ENCODE peak calls at places on chromosomes 4 and X, in seven cellular contexts. Y is A549; S is upper lobe of right lung; N is CD8-positive, alpha-beta T cell; A is gastrocnemius medialis; B is RWPE2; H is sigmoid colon. I is an unnamed sample.

GRCh38 chrX:149871433-149871832 is 9.6 kb upstream of the MAGEA8 start:
- DNase-seq in Y (no peak), H (no peak), N (no peak), A (no peak), B (no peak), S (no peak), I (no peak)

GRCh38 chr4:127959794-127960193 is 5.2 kb downstream of the MFSD8 start:
- DNase-seq in B (no peak), H (no peak), N (no peak), S (no peak), A (no peak), Y (no peak), I (peak)

GRCh38 chr4:153521995-153522799 is 56.0 kb downstream of the TMEM131L start:
- DNase-seq in S (no peak), H (no peak), N (peak), Y (no peak), A (no peak), B (no peak), I (no peak)

GRCh38 chr4:87781569-87781968 is 17.8 kb upstream of the IBSP start:
- DNase-seq in B (no peak), N (no peak), H (no peak), S (no peak), A (no peak), Y (no peak), I (no peak)

GRCh38 chrX:118961866-118962560 is 12.4 kb upstream of the LONRF3 start:
- DNase-seq in B (no peak), Y (peak), N (no peak), A (no peak), S (no peak), H (no peak), I (no peak)

GRCh38 chr4:187362937-187363336 is 632.6 kb upstream of the ZFP42 start:
- DNase-seq in N (no peak), H (no peak), A (no peak), S (no peak), Y (no peak), B (no peak), I (no peak)

GRCh38 chr4:25351777-25352421 is 25.2 kb upstream of the ANAPC4 start:
- DNase-seq in S (no peak), A (no peak), Y (no peak), N (no peak), H (no peak), B (no peak), I (peak)

GRCh38 chr4:107579099-107579498 is 140.9 kb downstream of the PAPSS1 start:
- DNase-seq in N (no peak), H (no peak), B (no peak), Y (peak), A (no peak), S (no peak), I (no peak)

GRCh38 chr4:13657016-13657415 is 29.5 kb upstream of the BOD1L1 start:
- DNase-seq in N (no peak), Y (no peak), H (no peak), S (no peak), A (no peak), B (no peak), I (no peak)

GRCh38 chr4:169256856-169257756 is 13.7 kb downstream of the SH3RF1 start:
- DNase-seq in S (no peak), B (no peak), N (no peak), H (no peak), A (no peak), Y (no peak), I (no peak)

GRCh38 chr4:40923326-40924095 is 173.8 kb downstream of the NSUN7 start:
- DNase-seq in A (no peak), B (no peak), H (no peak), N (no peak), S (no peak), Y (no peak), I (no peak)

GRCh38 chrX:133434197-133434820 is 19.0 kb upstream of the GPC4 start:
- DNase-seq in H (no peak), S (no peak), A (no peak), Y (peak), N (no peak), B (no peak), I (no peak)

GRCh38 chr4:188016754-188017153 is 21.2 kb downstream of the ZFP42 start:
- DNase-seq in S (no peak), B (no peak), A (no peak), N (no peak), H (no peak), Y (no peak), I (no peak)

GRCh38 chr4:179415016-179415841 is 1973.0 kb upstream of the AGA start:
- DNase-seq in S (no peak), H (no peak), Y (no peak), A (no peak), B (no peak), N (no peak), I (no peak)

GRCh38 chr4:72945719-72946336 is 123.7 kb downstream of the COX18 start:
- DNase-seq in N (no peak), Y (no peak), A (no peak), H (no peak), B (no peak), S (no peak), I (no peak)

GRCh38 chrX:70436380-70436779 is 8.3 kb upstream of the DLG3 start:
- DNase-seq in B (no peak), N (no peak), Y (no peak), S (no peak), H (no peak), A (no peak), I (peak)

GRCh38 chr4:6694177-6694901 is 661 bp downstream of the S100P start:
- DNase-seq in A (no peak), S (no peak), B (no peak), H (no peak), N (no peak), Y (no peak), I (no peak)

GRCh38 chr4:60034371-60034770 is 1165.8 kb upstream of the ADGRL3 start:
- DNase-seq in S (no peak), N (no peak), H (no peak), A (no peak), Y (no peak), B (no peak), I (no peak)

GRCh38 chr4:173405840-173406606 is 7.1 kb upstream of the SCRG1 start:
- DNase-seq in B (no peak), Y (no peak), S (no peak), N (no peak), A (no peak), H (no peak), I (no peak)

GRCh38 chr4:168832746-168833575 is 177.1 kb downstream of the CBR4 start:
- DNase-seq in S (peak), Y (no peak), H (peak), N (no peak), A (peak), B (no peak), I (peak)

DNA sequence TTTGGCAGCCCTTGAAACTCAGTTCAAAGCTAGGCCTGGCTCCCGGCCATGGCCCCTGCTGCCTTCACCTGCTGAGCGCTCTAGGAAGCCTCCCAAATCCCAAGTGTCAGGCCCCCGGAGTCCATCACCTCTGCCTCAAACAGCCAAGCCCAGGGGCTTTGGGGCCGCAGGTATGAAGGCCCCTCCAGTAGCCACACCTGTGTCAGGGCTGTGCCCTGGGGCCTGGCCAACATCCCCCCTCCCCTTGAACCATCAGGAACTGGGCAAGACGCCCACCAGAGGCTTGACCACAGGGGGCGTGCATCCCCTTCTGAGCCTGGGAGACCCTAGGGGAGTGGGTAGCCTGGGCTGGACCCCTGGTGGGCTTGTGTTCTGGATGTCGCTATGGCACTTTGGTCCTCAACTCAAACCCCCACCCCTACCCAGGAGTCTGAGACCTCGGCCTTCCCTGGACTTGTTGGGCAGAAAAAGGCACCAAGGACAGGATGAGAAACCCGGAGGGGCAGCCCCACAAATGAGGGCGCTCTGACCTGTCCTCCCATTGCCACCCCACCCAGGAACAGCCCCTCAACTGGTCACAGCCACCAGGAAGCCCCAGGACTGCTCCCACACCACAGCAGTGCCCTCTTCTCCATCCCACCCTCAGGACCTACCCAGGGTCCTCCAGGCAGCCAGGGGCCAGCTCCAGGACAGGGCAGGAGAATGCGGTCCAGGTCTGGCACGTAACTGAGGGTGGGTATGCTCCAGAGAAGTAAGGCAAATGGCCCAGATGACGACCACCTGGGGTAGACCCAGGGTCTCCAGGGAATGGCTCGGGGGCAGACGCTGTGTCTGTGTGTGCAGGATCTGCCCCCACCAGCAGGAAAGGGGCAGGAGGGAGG is 4.2 kb upstream of the SLBP start:
- DNase-seq in B (peak), H (no peak), A (no peak), S (peak), Y (no peak), N (no peak), I (no peak)
- H3K27ac ChIP-seq in B (no peak), H (no peak), A (no peak), S (no peak), Y (no peak), N (no peak), I (no peak)

DNA sequence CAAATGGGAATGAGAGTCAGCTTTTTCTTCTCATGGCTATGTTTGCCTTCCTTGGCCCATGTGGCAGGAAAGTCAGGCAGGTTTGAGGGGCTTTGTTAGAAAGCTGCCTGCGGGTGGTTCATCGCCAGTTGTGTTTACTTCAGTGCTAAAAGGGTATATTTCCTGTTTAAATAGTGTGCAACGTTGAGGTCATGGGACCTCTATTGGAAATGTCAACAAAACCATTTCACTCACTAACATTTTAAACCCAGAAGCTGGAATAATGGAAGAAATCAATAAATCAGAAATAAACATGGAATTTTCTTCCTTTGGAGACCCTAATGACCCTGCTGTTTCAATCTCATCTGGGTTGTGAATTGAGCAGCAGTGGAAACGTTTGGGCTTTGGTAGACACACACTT is 185.8 kb downstream of the ANKRD50 start:
- DNase-seq in Y (no peak), N (no peak), B (no peak), H (no peak), A (no peak), S (no peak), I (no peak)
- H3K27ac ChIP-seq in Y (no peak), N (no peak), B (no peak), H (no peak), A (no peak), S (no peak), I (no peak)

DNA sequence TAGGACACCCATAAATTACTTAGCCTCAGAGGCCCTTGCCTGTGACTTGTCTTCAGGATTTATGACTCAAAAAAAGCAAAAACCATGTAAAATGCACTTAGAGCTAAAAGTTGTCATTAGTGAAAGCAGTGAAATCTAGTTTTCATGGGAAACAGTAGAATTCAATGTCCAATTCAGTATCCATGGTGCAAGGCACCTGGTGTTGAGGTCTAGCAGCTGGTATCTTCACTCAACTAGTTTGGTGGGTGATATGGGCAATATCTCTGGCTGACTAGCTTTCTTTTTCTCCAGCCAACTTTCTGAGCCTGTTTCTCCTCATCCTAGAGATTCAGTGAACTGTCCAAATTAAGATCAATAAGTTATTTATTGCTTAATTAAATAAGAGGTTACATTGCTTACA is 229.8 kb upstream of the NDST4 start:
- DNase-seq in H (no peak), N (no peak), B (no peak), S (no peak), Y (no peak), A (no peak), I (no peak)
- H3K27ac ChIP-seq in H (no peak), N (no peak), B (no peak), S (no peak), Y (no peak), A (no peak), I (no peak)

GRCh38 chrX:44872817-44873414 is at the start of gene KDM6A:
- DNase-seq in B (peak), Y (peak), A (peak), H (peak), S (peak), N (peak), I (peak)

GRCh38 chrX:44874481-44875184 is 1.6 kb downstream of the KDM6A start:
- DNase-seq in Y (peak), B (no peak), H (no peak), A (peak), S (no peak), N (peak), I (peak)

GRCh38 chrX:44873415-44874270 is 655 bp downstream of the KDM6A start:
- DNase-seq in S (peak), A (peak), Y (peak), B (no peak), N (peak), H (peak), I (peak)

GRCh38 chrX:44872319-44872816 is 620 bp upstream of the KDM6A start:
- DNase-seq in N (peak), A (peak), H (peak), Y (no peak), B (no peak), S (no peak), I (peak)

GRCh38 chrX:44871114-44871645 is 1.8 kb upstream of the KDM6A start:
- DNase-seq in A (peak), Y (no peak), S (peak), N (no peak), B (no peak), H (no peak), I (peak)
- H3K27ac ChIP-seq in A (peak), Y (peak), S (no peak), N (no peak), B (peak), H (peak), I (peak)

GRCh38 chr4:70670332-70671014 is 4.2 kb upstream of the JCHAIN start:
- DNase-seq in A (no peak), Y (peak), N (no peak), S (no peak), B (no peak), H (no peak), I (peak)
- H3K27ac ChIP-seq in A (no peak), Y (peak), N (no peak), S (no peak), B (no peak), H (no peak), I (no peak)

GRCh38 chr4:147101678-147102077 is 156.0 kb upstream of the TTC29 start:
- DNase-seq in S (no peak), Y (no peak), A (no peak), B (no peak), H (no peak), N (no peak), I (no peak)

GRCh38 chr4:147108409-147108808 is 162.7 kb upstream of the TTC29 start:
- DNase-seq in H (no peak), N (no peak), Y (no peak), B (no peak), S (no peak), A (no peak), I (peak)

GRCh38 chr4:147102596-147102995 is 156.9 kb upstream of the TTC29 start:
- DNase-seq in H (no peak), N (no peak), S (no peak), A (no peak), Y (no peak), B (no peak), I (no peak)

GRCh38 chr4:147103403-147103946 is 157.8 kb upstream of the TTC29 start:
- DNase-seq in S (no peak), B (no peak), H (peak), N (no peak), A (peak), Y (peak), I (peak)

GRCh38 chr4:147104768-147105167 is 159.1 kb upstream of the TTC29 start:
- DNase-seq in Y (no peak), A (no peak), B (no peak), H (no peak), N (no peak), S (no peak), I (no peak)
- H3K27ac ChIP-seq in Y (no peak), A (peak), B (no peak), H (no peak), N (no peak), S (no peak), I (no peak)

DNA sequence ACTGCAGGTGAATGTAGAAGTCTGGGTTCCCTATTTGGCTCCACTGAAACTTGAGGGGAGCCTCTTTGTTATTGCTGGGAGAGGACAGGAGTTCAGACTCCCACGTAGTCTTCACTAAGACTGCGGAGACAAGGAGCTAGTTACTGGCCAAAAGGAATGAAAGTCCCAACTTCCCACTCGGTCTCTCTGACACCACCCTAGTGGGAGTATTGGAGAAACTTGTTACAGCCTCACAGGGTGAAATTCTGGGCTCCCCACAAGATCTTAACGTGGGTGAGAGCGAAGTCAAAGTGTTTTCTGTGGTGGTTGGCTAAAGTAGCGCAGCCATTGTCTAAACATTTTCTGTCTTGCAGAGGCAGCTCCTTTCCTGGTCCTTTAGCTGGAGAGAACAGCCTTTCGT is 13.5 kb downstream of the MYOZ2 start:
- DNase-seq in N (no peak), Y (no peak), S (no peak), H (no peak), A (no peak), B (no peak), I (no peak)
- H3K27ac ChIP-seq in N (no peak), Y (no peak), S (no peak), H (no peak), A (peak), B (no peak), I (no peak)

GRCh38 chr4:123606336-123606735 is 209.7 kb downstream of the SPRY1 start:
- DNase-seq in N (no peak), S (no peak), B (no peak), Y (no peak), A (no peak), H (no peak), I (no peak)

GRCh38 chr4:123603165-123603564 is 206.6 kb downstream of the SPRY1 start:
- DNase-seq in S (no peak), B (peak), A (no peak), Y (no peak), N (peak), H (no peak), I (peak)

GRCh38 chr4:123602007-123602406 is 205.4 kb downstream of the SPRY1 start:
- DNase-seq in N (no peak), Y (no peak), H (no peak), S (no peak), B (no peak), A (no peak), I (no peak)

GRCh38 chr4:123609829-123610228 is 213.2 kb downstream of the SPRY1 start:
- DNase-seq in S (no peak), A (no peak), H (no peak), N (no peak), Y (no peak), B (no peak), I (no peak)

GRCh38 chr4:123606946-123607542 is 210.4 kb downstream of the SPRY1 start:
- DNase-seq in H (no peak), B (no peak), Y (no peak), S (no peak), A (no peak), N (no peak), I (no peak)
- H3K27ac ChIP-seq in H (no peak), B (no peak), Y (no peak), S (no peak), A (no peak), N (no peak), I (no peak)

I was measured in GM23248.